ENCODE peak calls at places on chromosomes 2 and 18, in eight cellular contexts. One of them, this sample, is unnamed.
A peak's percentile ranks its signal among the peaks of the same experiment; 100 is the strongest.

GRCh38 chr18:49845629-49846252 is 32.4 kb upstream of the ACAA2 start:
- DNase-seq in psoas muscle: no peak
- DNase-seq in IMR-90: no peak
- DNase-seq in fibroblast of the aortic adventitia: no peak
- DNase-seq in GM12878: no peak
- DNase-seq in GM23338: no peak
- DNase-seq in epithelial cell of proximal tubule: no peak
- DNase-seq in NB4: no peak
- DNase-seq in this sample: no peak

GRCh38 chr2:55111570-55112228 is 61.4 kb upstream of the RTN4 start:
- DNase-seq in GM23338: peak; percentile 39
- DNase-seq in psoas muscle: peak; percentile 81
- DNase-seq in GM12878: no peak
- DNase-seq in IMR-90: peak; percentile 96
- DNase-seq in epithelial cell of proximal tubule: peak; percentile 9
- DNase-seq in NB4: peak; percentile 100
- DNase-seq in fibroblast of the aortic adventitia: peak; percentile 90
- DNase-seq in this sample: peak; percentile 91

GRCh38 chr18:524496-524895 is 24.0 kb upstream of the COLEC12 start:
- DNase-seq in NB4: no peak
- DNase-seq in IMR-90: peak; percentile 78
- DNase-seq in GM23338: no peak
- DNase-seq in fibroblast of the aortic adventitia: peak; percentile 95
- DNase-seq in epithelial cell of proximal tubule: peak; percentile 55
- DNase-seq in GM12878: no peak
- DNase-seq in psoas muscle: no peak
- DNase-seq in this sample: peak; percentile 83

GRCh38 chr18:41906528-41907256 is 48.3 kb upstream of the PIK3C3 start:
- DNase-seq in psoas muscle: no peak
- DNase-seq in NB4: peak; percentile 64
- DNase-seq in IMR-90: peak; percentile 69
- DNase-seq in GM12878: peak; percentile 33
- DNase-seq in epithelial cell of proximal tubule: no peak
- DNase-seq in GM23338: peak; percentile 67
- DNase-seq in fibroblast of the aortic adventitia: peak; percentile 67
- DNase-seq in this sample: peak; percentile 29

GRCh38 chr2:227147023-227147422 is 17.0 kb downstream of the COL4A4 start:
- DNase-seq in epithelial cell of proximal tubule: no peak
- DNase-seq in GM23338: no peak
- DNase-seq in GM12878: no peak
- DNase-seq in fibroblast of the aortic adventitia: peak; percentile 69
- DNase-seq in psoas muscle: no peak
- DNase-seq in NB4: no peak
- DNase-seq in IMR-90: no peak
- DNase-seq in this sample: no peak

GRCh38 chr2:152406836-152407161 is 71.8 kb downstream of the FMNL2 start:
- DNase-seq in GM12878: no peak
- DNase-seq in psoas muscle: no peak
- DNase-seq in NB4: no peak
- DNase-seq in fibroblast of the aortic adventitia: no peak
- DNase-seq in IMR-90: no peak
- DNase-seq in GM23338: no peak
- DNase-seq in epithelial cell of proximal tubule: no peak
- DNase-seq in this sample: no peak

GRCh38 chr2:20453087-20453486 is 6.2 kb downstream of the RHOB start:
- DNase-seq in fibroblast of the aortic adventitia: no peak
- DNase-seq in GM23338: no peak
- DNase-seq in NB4: no peak
- DNase-seq in epithelial cell of proximal tubule: no peak
- DNase-seq in psoas muscle: no peak
- DNase-seq in IMR-90: no peak
- DNase-seq in GM12878: no peak
- DNase-seq in this sample: no peak

GRCh38 chr2:95374029-95374428 is 28.5 kb upstream of the FAHD2A start:
- DNase-seq in GM12878: no peak
- DNase-seq in fibroblast of the aortic adventitia: no peak
- DNase-seq in GM23338: no peak
- DNase-seq in psoas muscle: no peak
- DNase-seq in epithelial cell of proximal tubule: no peak
- DNase-seq in NB4: no peak
- DNase-seq in IMR-90: no peak
- DNase-seq in this sample: no peak

GRCh38 chr18:13909141-13909540 is 6.2 kb downstream of the MC2R start:
- DNase-seq in NB4: no peak
- DNase-seq in psoas muscle: no peak
- DNase-seq in GM23338: no peak
- DNase-seq in IMR-90: no peak
- DNase-seq in epithelial cell of proximal tubule: no peak
- DNase-seq in GM12878: no peak
- DNase-seq in fibroblast of the aortic adventitia: no peak
- DNase-seq in this sample: no peak

GRCh38 chr18:13910986-13911385 is 4.3 kb downstream of the MC2R start:
- DNase-seq in epithelial cell of proximal tubule: no peak
- DNase-seq in GM12878: no peak
- DNase-seq in IMR-90: no peak
- DNase-seq in fibroblast of the aortic adventitia: no peak
- DNase-seq in GM23338: no peak
- DNase-seq in psoas muscle: no peak
- DNase-seq in NB4: no peak
- DNase-seq in this sample: no peak

GRCh38 chr18:13910501-13910900 is 4.8 kb downstream of the MC2R start:
- DNase-seq in fibroblast of the aortic adventitia: no peak
- DNase-seq in GM23338: no peak
- DNase-seq in GM12878: no peak
- DNase-seq in IMR-90: no peak
- DNase-seq in epithelial cell of proximal tubule: no peak
- DNase-seq in NB4: no peak
- DNase-seq in psoas muscle: no peak
- DNase-seq in this sample: no peak

GRCh38 chr18:13912601-13913000 is 2.7 kb downstream of the MC2R start:
- DNase-seq in GM23338: no peak
- DNase-seq in NB4: no peak
- DNase-seq in GM12878: no peak
- DNase-seq in epithelial cell of proximal tubule: no peak
- DNase-seq in fibroblast of the aortic adventitia: no peak
- DNase-seq in IMR-90: no peak
- DNase-seq in psoas muscle: no peak
- DNase-seq in this sample: no peak

DNA sequence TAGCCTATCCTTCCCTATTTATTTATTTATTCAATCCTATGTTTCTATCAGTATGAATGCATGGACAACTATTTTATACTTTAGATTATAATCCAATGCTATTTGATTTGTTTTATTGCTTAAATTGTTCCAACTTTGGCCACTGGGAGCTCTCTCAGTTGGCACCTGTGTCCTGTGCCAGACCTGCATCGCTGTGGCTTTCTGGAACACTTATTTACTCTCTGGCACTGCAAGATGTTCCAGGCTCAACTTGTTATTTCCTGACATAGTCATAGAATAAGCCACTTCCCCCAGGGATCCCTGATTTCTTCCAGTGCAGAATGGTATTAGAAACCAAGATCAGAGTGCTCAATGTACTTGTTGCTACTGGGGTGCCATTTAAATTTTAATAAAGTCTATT is 5.8 kb downstream of the MC2R start:
- DNase-seq in GM12878: no peak
- DNase-seq in psoas muscle: no peak
- DNase-seq in GM23338: no peak
- DNase-seq in fibroblast of the aortic adventitia: no peak
- DNase-seq in NB4: no peak
- DNase-seq in epithelial cell of proximal tubule: no peak
- DNase-seq in IMR-90: no peak
- DNase-seq in this sample: no peak
- TF ChIP-seq CTCF in GM12878: no peak
- TF ChIP-seq CTCF in psoas muscle: no peak
- TF ChIP-seq CTCF in GM23338: no peak
- TF ChIP-seq CTCF in fibroblast of the aortic adventitia: no peak
- TF ChIP-seq CTCF in NB4: no peak
- TF ChIP-seq CTCF in epithelial cell of proximal tubule: no peak
- TF ChIP-seq CTCF in IMR-90: no peak
- TF ChIP-seq CTCF in this sample: no peak

GRCh38 chr18:31211047-31211446 is 48.4 kb upstream of the DSC1 start:
- DNase-seq in IMR-90: no peak
- DNase-seq in GM23338: no peak
- DNase-seq in epithelial cell of proximal tubule: no peak
- DNase-seq in psoas muscle: no peak
- DNase-seq in fibroblast of the aortic adventitia: no peak
- DNase-seq in NB4: no peak
- DNase-seq in GM12878: no peak
- DNase-seq in this sample: no peak
- H3K4me3 ChIP-seq in IMR-90: no peak overlapping the region
- H3K4me3 ChIP-seq in GM23338: no peak overlapping the region
- H3K4me3 ChIP-seq in epithelial cell of proximal tubule: no peak overlapping the region
- H3K4me3 ChIP-seq in psoas muscle: no peak overlapping the region
- H3K4me3 ChIP-seq in fibroblast of the aortic adventitia: no peak overlapping the region
- H3K4me3 ChIP-seq in NB4: no peak overlapping the region
- H3K4me3 ChIP-seq in GM12878: no peak overlapping the region
- H3K4me3 ChIP-seq in this sample: no peak overlapping the region

DNA sequence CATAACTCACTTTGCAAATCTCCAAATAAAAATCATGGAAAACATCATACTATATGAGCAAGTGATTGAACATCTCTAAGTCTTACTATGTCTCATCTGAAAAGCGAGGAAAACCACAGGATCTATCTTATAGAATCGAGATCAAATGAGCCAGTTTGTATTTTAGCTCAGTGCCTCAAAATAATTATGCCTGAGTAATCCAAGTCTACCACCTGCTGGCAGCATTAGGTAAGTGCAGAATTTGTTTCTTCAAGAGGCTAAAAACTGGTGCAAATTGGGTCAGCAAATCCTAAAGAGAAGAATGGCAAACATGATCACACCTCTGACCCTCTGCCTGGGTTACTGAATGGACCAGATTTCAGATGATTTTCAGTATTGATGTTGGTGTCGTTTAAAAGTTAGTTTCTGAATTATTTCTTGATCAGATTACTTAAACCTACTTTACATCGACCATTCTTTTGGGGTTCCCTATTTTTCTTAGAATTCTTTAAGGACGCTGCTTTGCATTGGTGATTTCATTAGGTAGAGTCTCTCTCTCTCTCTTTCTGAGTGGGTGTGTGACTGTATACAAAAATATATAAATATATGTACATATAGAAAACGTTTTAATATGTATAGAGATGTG is 12.7 kb upstream of the FHOD3 start:
- DNase-seq in GM23338: peak; percentile 88
- DNase-seq in NB4: peak; percentile 64
- DNase-seq in epithelial cell of proximal tubule: no peak
- DNase-seq in IMR-90: peak; percentile 74
- DNase-seq in fibroblast of the aortic adventitia: peak; percentile 84
- DNase-seq in GM12878: peak; percentile 40
- DNase-seq in psoas muscle: no peak
- DNase-seq in this sample: no peak
- TF ChIP-seq CTCF in GM23338: peak; percentile 92
- TF ChIP-seq CTCF in NB4: peak; percentile 56
- TF ChIP-seq CTCF in epithelial cell of proximal tubule: peak; percentile 90
- TF ChIP-seq CTCF in IMR-90: peak; percentile 96
- TF ChIP-seq CTCF in fibroblast of the aortic adventitia: peak; percentile 87
- TF ChIP-seq CTCF in GM12878: peak; percentile 76
- TF ChIP-seq CTCF in psoas muscle: peak; percentile 93
- TF ChIP-seq CTCF in this sample: peak; percentile 80

DNA sequence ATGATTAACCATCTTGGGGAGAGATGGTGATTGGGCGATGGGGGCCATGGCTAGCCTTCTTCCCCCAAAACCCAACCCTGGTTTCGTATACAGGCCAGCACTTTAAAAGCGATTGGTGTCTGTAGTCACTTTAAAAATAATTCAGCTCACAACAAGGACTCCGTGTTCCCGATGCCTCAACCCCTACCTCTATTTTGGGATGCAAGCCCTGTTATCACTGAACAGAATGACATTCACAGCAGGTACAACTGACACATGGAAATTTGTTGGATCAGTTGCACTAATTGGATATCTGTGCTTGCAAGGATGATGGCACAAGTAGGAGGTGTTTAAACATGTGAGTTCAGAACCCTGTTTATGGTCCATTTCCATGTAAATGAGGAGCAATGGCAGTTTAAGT is 286.4 kb downstream of the MYT1L start:
- DNase-seq in epithelial cell of proximal tubule: no peak
- DNase-seq in GM12878: no peak
- DNase-seq in IMR-90: no peak
- DNase-seq in fibroblast of the aortic adventitia: no peak
- DNase-seq in GM23338: no peak
- DNase-seq in NB4: no peak
- DNase-seq in psoas muscle: no peak
- DNase-seq in this sample: no peak
- H3K4me3 ChIP-seq in epithelial cell of proximal tubule: no peak overlapping the region
- H3K4me3 ChIP-seq in GM12878: no peak overlapping the region
- H3K4me3 ChIP-seq in IMR-90: no peak overlapping the region
- H3K4me3 ChIP-seq in fibroblast of the aortic adventitia: no peak overlapping the region
- H3K4me3 ChIP-seq in GM23338: no peak overlapping the region
- H3K4me3 ChIP-seq in NB4: no peak overlapping the region
- H3K4me3 ChIP-seq in psoas muscle: no peak overlapping the region
- H3K4me3 ChIP-seq in this sample: no peak overlapping the region

DNA sequence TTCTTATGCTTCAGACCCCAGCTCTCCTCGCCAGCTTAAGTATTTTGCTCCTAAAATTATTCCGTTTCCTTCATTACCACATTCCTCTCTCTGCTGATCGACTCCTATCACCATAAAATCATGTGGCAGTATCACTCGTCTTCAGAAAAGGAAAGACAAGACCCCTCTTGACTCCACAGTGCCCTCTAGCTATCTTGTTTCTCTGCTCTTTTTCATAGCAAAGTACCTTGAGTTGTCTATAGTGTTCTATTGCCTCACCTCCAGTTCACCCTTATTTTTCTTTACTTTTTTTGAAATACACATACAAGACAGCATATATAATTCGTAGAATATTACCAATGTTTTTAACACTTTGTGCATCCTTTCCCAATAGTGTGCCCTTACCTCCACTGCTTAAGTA is 273.2 kb upstream of the SIX3 start:
- DNase-seq in psoas muscle: no peak
- DNase-seq in epithelial cell of proximal tubule: no peak
- DNase-seq in IMR-90: no peak
- DNase-seq in fibroblast of the aortic adventitia: no peak
- DNase-seq in NB4: peak; percentile 45
- DNase-seq in GM23338: peak; percentile 84
- DNase-seq in GM12878: no peak
- DNase-seq in this sample: no peak
- TF ChIP-seq CTCF in psoas muscle: no peak
- TF ChIP-seq CTCF in epithelial cell of proximal tubule: peak; percentile 39
- TF ChIP-seq CTCF in IMR-90: no peak
- TF ChIP-seq CTCF in fibroblast of the aortic adventitia: no peak
- TF ChIP-seq CTCF in NB4: peak; percentile 61
- TF ChIP-seq CTCF in GM23338: peak; percentile 82
- TF ChIP-seq CTCF in GM12878: peak; percentile 38
- TF ChIP-seq CTCF in this sample: peak; percentile 22

This sample was measured in AG09309.